ENCODE peak calls at places on chromosomes 4 and X, in nine cellular contexts. W is tibial artery, B is bronchial epithelial cell, C is psoas muscle, H is PC-3, A is SK-N-MC, L is A673, F is IMR-90, P is mesenchymal stem cell. Q is an unnamed sample. For H3K36me3, the result is how much of the 10 kb centered on the place peaks cover.

GRCh38 chr4:152278505-152279301 is 257.2 kb downstream of the FBXW7 start:
- DNase-seq in F (no peak), C (no peak), P (no peak), B (peak), A (peak), W (no peak), H (no peak), L (peak), Q (no peak)

GRCh38 chr4:17111959-17112659 is 213.7 kb upstream of the LDB2 start:
- DNase-seq in F (no peak), P (no peak), B (no peak), H (no peak), W (no peak), A (no peak), C (no peak), L (peak), Q (no peak)

GRCh38 chr4:15231265-15232091 is 196.4 kb upstream of the C1QTNF7 start:
- DNase-seq in H (peak), A (no peak), P (peak), F (peak), B (peak), L (peak), C (peak), W (peak), Q (peak)

GRCh38 chrX:13123857-13124345 is 79.5 kb upstream of the FAM9C start:
- DNase-seq in B (no peak), W (no peak), L (no peak), A (no peak), C (no peak), P (peak), F (peak), H (peak), Q (peak)

GRCh38 chr4:10605746-10606482 is 78.7 kb downstream of the CLNK start:
- DNase-seq in L (no peak), B (peak), H (peak), W (no peak), F (peak), C (no peak), A (no peak), P (peak), Q (peak)

GRCh38 chrX:6021316-6022091 is 207.2 kb downstream of the NLGN4X start:
- DNase-seq in C (no peak), B (peak), F (peak), H (peak), P (peak), W (no peak), L (peak), A (no peak), Q (peak)

GRCh38 chrX:44183329-44183728 is 160.1 kb downstream of the EFHC2 start:
- DNase-seq in F (no peak), A (no peak), C (no peak), W (no peak), L (no peak), P (no peak), B (peak), H (peak), Q (no peak)

GRCh38 chr4:40185830-40186664 is 10.8 kb upstream of the RHOH start:
- DNase-seq in W (no peak), P (no peak), L (peak), B (peak), F (peak), C (no peak), A (no peak), H (no peak), Q (no peak)

GRCh38 chr4:179465131-179465797 is 2023.0 kb upstream of the AGA start:
- DNase-seq in F (peak), H (peak), W (no peak), A (peak), B (peak), C (no peak), P (peak), L (peak), Q (peak)

GRCh38 chr4:152965614-152966013 is 29.5 kb downstream of the FHDC1 start:
- DNase-seq in B (no peak), H (no peak), L (no peak), P (no peak), A (no peak), F (peak), W (no peak), C (no peak), Q (no peak)

GRCh38 chrX:24479924-24480722 is 15.0 kb downstream of the PDK3 start:
- DNase-seq in A (no peak), F (peak), H (peak), B (peak), C (no peak), L (no peak), W (no peak), P (peak), Q (no peak)

GRCh38 chr4:1238676-1239000 is 10.3 kb downstream of the CTBP1 start:
- DNase-seq in H (no peak), P (no peak), B (no peak), L (no peak), W (peak), F (no peak), A (no peak), C (no peak), Q (no peak)
- H3K36me3 ChIP-seq in H (under half), P (half or more), B (under half), L (half or more), W (half or more), F (half or more), A (under half), C (under half), Q (under half)

DNA sequence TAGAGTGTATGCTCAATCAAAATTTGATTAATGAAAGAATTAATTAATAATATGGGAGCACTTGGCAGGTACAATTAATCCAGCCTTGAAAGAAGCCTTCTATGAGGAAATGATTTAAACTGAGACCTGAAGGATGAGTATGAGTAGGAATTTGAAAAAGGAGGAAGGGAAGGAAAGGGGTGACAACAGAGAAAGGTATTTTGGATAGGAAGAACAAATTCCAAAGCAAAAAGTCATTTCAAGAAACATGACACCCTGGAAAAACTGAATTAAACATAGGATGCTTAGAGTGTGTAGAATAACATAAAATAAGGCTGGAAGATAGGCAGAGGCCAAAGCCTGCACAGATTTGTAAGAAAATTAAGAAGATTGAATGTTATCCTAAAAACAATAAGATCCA is 29.6 kb downstream of the PHOX2B start:
- DNase-seq in W (no peak), F (peak), A (no peak), C (no peak), H (peak), P (peak), L (no peak), B (peak), Q (no peak)
- H3K36me3 ChIP-seq in W (under half), F (under half), A (under half), C (under half), H (under half), P (under half), L (under half), B (under half), Q (under half)

DNA sequence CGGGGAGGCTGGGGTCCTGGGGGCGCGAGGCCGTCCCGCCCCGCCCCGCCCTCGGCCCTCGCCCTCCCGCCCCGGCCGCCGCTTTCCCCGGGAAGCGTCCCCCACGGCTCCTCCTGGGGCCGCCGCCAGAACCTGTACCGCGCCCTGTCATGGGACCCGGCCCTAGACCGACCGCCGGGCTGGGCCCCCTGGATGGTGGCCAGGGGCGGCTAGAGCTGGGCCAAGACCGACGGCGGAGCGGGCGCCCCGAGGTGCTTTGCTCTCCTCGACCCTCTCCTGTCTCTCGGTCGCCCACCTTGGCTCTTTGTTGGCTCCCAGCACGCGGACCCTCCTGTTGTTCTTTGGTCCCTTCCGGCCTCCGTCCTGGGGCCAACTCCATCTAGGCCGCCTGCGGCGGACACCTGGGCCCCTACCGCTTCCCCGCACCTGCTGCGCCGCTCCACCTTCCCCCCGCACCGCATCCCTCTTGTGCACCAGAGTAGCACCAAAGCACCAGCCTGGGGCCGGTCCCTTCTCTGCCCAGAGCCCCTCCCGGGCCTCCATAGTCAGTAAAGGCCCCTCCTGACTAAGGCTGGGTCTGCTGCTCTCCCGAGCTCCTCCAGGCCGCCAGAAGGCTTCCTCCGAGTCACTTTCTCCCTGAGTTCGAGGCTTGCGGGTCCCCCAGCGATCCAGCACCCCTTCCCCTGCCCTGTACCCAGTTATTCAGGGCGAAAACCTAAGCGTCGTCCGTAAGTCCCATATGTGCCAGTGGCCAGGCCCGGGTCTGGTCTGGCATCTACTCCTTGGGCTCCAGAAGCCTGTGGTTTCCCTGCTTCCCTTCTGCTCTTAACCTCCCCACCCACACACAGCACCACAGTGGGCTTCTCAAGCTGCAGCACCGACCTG is 587 bp downstream of the TACC3 start:
- DNase-seq in C (no peak), H (no peak), B (no peak), P (no peak), L (no peak), W (no peak), A (no peak), F (no peak), Q (no peak)
- H3K36me3 ChIP-seq in C (under half), H (under half), B (under half), P (under half), L (half or more), W (under half), A (under half), F (under half), Q (under half)

GRCh38 chrX:153960786-153961185 is 10.8 kb downstream of the HCFC1 start:
- DNase-seq in A (no peak), F (no peak), H (no peak), B (no peak), L (no peak), C (no peak), P (no peak), W (no peak), Q (no peak)

GRCh38 chrX:153961292-153961691 is 10.3 kb downstream of the HCFC1 start:
- DNase-seq in W (no peak), H (no peak), F (no peak), A (no peak), B (no peak), L (no peak), C (no peak), P (no peak), Q (no peak)

GRCh38 chrX:153958605-153959004 is 13.0 kb downstream of the HCFC1 start:
- DNase-seq in W (no peak), F (no peak), C (peak), B (no peak), A (no peak), L (no peak), P (no peak), H (no peak), Q (no peak)

GRCh38 chrX:153960077-153960476 is 11.5 kb downstream of the HCFC1 start:
- DNase-seq in W (no peak), C (peak), P (no peak), F (no peak), H (no peak), B (no peak), A (no peak), L (no peak), Q (no peak)

DNA sequence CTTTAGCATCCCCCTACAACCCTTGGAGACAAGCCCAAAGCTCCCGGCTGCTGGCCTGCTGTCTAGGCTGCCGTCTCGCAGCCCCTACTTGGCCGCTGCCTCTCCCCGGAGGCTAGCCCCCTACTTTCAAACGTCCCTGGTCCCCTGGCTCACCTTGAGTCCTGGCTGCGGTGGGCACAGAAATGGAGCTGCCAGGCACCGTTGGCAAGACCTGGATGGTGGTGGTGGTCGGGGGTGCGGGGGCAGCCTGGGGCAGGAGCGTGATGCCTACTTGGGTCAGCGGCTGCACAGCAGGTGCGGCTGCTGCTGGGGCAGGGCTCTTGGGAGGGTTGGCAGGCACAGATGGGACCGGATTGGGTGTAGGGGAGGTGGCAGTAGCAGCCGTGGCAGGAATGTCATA is 12.0 kb downstream of the HCFC1 start:
- DNase-seq in H (no peak), B (no peak), A (no peak), F (no peak), P (no peak), L (no peak), W (no peak), C (no peak), Q (no peak)
- H3K36me3 ChIP-seq in H (under half), B (under half), A (half or more), F (half or more), P (half or more), L (half or more), W (half or more), C (under half), Q (half or more)

GRCh38 chrX:124030520-124030919 is 69.0 kb downstream of the STAG2 start:
- DNase-seq in C (no peak), W (no peak), B (peak), P (no peak), L (no peak), H (no peak), A (no peak), F (no peak), Q (no peak)

GRCh38 chrX:124033821-124034220 is 72.3 kb downstream of the STAG2 start:
- DNase-seq in L (no peak), H (peak), A (no peak), B (peak), C (no peak), W (no peak), F (peak), P (peak), Q (peak)

GRCh38 chrX:124026529-124026928 is 65.0 kb downstream of the STAG2 start:
- DNase-seq in W (no peak), C (no peak), A (no peak), H (peak), F (no peak), P (no peak), L (no peak), B (no peak), Q (no peak)

GRCh38 chrX:124023838-124024238 is 62.3 kb downstream of the STAG2 start:
- DNase-seq in B (no peak), C (no peak), H (no peak), L (no peak), A (no peak), F (peak), W (no peak), P (peak), Q (no peak)

DNA sequence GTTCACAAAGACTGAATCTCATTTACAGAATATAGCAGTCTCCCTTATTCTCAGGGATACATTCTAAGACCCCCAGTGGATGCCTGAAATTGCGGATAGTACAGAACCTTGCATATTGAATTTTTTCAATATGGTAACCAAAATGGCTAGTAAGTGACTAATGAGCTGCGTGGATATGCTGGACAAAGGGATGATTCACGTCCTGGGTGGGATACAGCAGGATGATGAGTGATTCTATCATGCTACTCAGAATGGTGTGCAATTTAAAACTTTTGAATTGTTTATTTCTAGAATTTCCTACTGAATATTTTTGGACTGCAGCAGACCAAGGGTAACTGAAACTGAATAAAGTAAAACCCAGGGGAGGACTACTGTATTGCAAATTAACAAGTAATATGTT is 66.7 kb downstream of the STAG2 start:
- DNase-seq in L (no peak), F (peak), B (peak), P (no peak), C (no peak), H (peak), W (no peak), A (no peak), Q (peak)
- H3K36me3 ChIP-seq in L (under half), F (under half), B (under half), P (under half), C (under half), H (under half), W (under half), A (under half), Q (under half)

GRCh38 chrX:129590596-129590995 is 50.5 kb downstream of the OCRL start:
- DNase-seq in B (no peak), W (no peak), L (no peak), P (no peak), A (no peak), H (no peak), C (no peak), F (no peak), Q (no peak)
- H3K36me3 ChIP-seq in B (under half), W (under half), L (under half), P (under half), A (under half), H (under half), C (under half), F (under half), Q (under half)